ENCODE peak calls at places on chromosomes 12 and 14, in five cellular contexts. D is AG08395, Q is neural crest cell, V is GM23338, S is GM13977. J is an unnamed sample.

GRCh38 chr12:15852383-15852782 is 29.8 kb upstream of the STRAP start:
- DNase-seq in D (no peak), Q (no peak), V (no peak), S (no peak), J (no peak)

GRCh38 chr12:11601647-11602046 is 47.8 kb upstream of the ETV6 start:
- DNase-seq in D (no peak), Q (no peak), V (no peak), S (no peak), J (no peak)

GRCh38 chr14:74618078-74618952 is 6.3 kb upstream of the LTBP2 start:
- DNase-seq in D (no peak), Q (no peak), V (no peak), S (no peak), J (no peak)

GRCh38 chr12:62724947-62725447 is 210.0 kb downstream of the PPM1H start:
- DNase-seq in D (peak), Q (no peak), V (peak), S (no peak), J (no peak)

GRCh38 chr12:4817813-4818212 is 91.9 kb upstream of the KCNA1 start:
- DNase-seq in D (no peak), Q (no peak), V (no peak), S (no peak), J (no peak)

GRCh38 chr12:68267892-68268396 is 14.5 kb upstream of the IL22 start:
- DNase-seq in D (peak), Q (no peak), V (no peak), S (no peak), J (no peak)

GRCh38 chr12:93804392-93805179 is 127.4 kb downstream of the CRADD start:
- DNase-seq in D (peak), Q (no peak), V (no peak), S (no peak), J (no peak)

GRCh38 chr12:103806807-103807206 is 34.2 kb downstream of the NT5DC3 start:
- DNase-seq in D (no peak), Q (no peak), V (no peak), S (no peak), J (no peak)

GRCh38 chr14:104091061-104091926 is 5.8 kb downstream of the ASPG start:
- DNase-seq in D (no peak), Q (no peak), V (no peak), S (no peak), J (no peak)

GRCh38 chr12:86735851-86736250 is 479.7 kb upstream of the MGAT4C start:
- DNase-seq in D (no peak), Q (no peak), V (no peak), S (no peak), J (no peak)

GRCh38 chr12:49264466-49264872 is 413 bp upstream of the TUBA1C start:
- DNase-seq in D (peak), Q (no peak), V (no peak), S (peak), J (peak)

GRCh38 chr12:126483145-126484068 is 1418.2 kb downstream of the AACS start:
- DNase-seq in D (peak), Q (no peak), V (no peak), S (no peak), J (no peak)

GRCh38 chr14:77005559-77005958 is 22.9 kb downstream of the IRF2BPL start:
- DNase-seq in D (no peak), Q (no peak), V (no peak), S (no peak), J (no peak)

GRCh38 chr12:122082621-122083356 is 4.2 kb downstream of the MLXIP start:
- DNase-seq in D (no peak), Q (no peak), V (no peak), S (no peak), J (no peak)

GRCh38 chr12:25877446-25877845 is 81.0 kb upstream of the RASSF8 start:
- DNase-seq in D (no peak), Q (no peak), V (no peak), S (no peak), J (no peak)

GRCh38 chr14:91957876-91958313 is 10.4 kb upstream of the FBLN5 start:
- DNase-seq in D (no peak), Q (no peak), V (no peak), S (no peak), J (no peak)

GRCh38 chr12:94109154-94109553 is 39.2 kb upstream of the PLXNC1 start:
- DNase-seq in D (peak), Q (no peak), V (no peak), S (peak), J (peak)

GRCh38 chr14:81449576-81449975 is 49.5 kb upstream of the STON2 start:
- DNase-seq in D (no peak), Q (no peak), V (no peak), S (no peak), J (no peak)

GRCh38 chr12:109723311-109723791 is 9.7 kb downstream of the FAM222A start:
- DNase-seq in D (no peak), Q (no peak), V (no peak), S (no peak), J (no peak)

GRCh38 chr14:68748691-68749090 is 44.2 kb downstream of the ZFP36L1 start:
- DNase-seq in D (no peak), Q (no peak), V (no peak), S (no peak), J (no peak)

GRCh38 chr14:69879175-69880047 is at the start of gene SMOC1:
- DNase-seq in D (no peak), Q (peak), V (peak), S (peak), J (peak)

GRCh38 chr12:47777741-47778558 is 4.9 kb downstream of the SLC48A1 start:
- DNase-seq in D (no peak), Q (no peak), V (no peak), S (no peak), J (no peak)

GRCh38 chr12:121128908-121129704 is 3.6 kb upstream of the P2RX7 start:
- DNase-seq in D (peak), Q (peak), V (peak), S (peak), J (peak)

GRCh38 chr14:70665448-70666363 is 24.0 kb downstream of the TTC9 start:
- DNase-seq in D (peak), Q (no peak), V (no peak), S (peak), J (peak)

GRCh38 chr14:88411039-88411438 is 25.6 kb downstream of the SPATA7 start:
- DNase-seq in D (no peak), Q (no peak), V (peak), S (no peak), J (no peak)

GRCh38 chr14:100069161-100069800 is 4.1 kb downstream of the EVL start:
- DNase-seq in D (no peak), Q (no peak), V (no peak), S (no peak), J (no peak)

GRCh38 chr14:106309423-106309822 is 783.0 kb downstream of the TMEM121 start:
- DNase-seq in D (no peak), Q (no peak), V (no peak), S (no peak), J (no peak)

GRCh38 chr14:81400852-81401251 is 728 bp upstream of the STON2 start:
- DNase-seq in D (peak), Q (no peak), V (peak), S (no peak), J (no peak)

GRCh38 chr14:65704850-65705249 is 292.3 kb downstream of the FUT8 start:
- DNase-seq in D (peak), Q (no peak), V (no peak), S (peak), J (no peak)

GRCh38 chr12:23083267-23083666 is 458.3 kb downstream of the ETNK1 start:
- DNase-seq in D (no peak), Q (no peak), V (no peak), S (no peak), J (no peak)

GRCh38 chr14:106556665-106557289 is 1030.4 kb downstream of the TMEM121 start:
- DNase-seq in D (no peak), Q (no peak), V (peak), S (peak), J (peak)

GRCh38 chr12:18981732-18982131 is 147.8 kb upstream of the PLEKHA5 start:
- DNase-seq in D (no peak), Q (no peak), V (no peak), S (no peak), J (no peak)

GRCh38 chr14:101716956-101717662 is 44.4 kb upstream of the PPP2R5C start:
- DNase-seq in D (no peak), Q (no peak), V (no peak), S (no peak), J (no peak)

GRCh38 chr14:101603096-101603495 is 41.8 kb downstream of the DIO3 start:
- DNase-seq in D (no peak), Q (no peak), V (no peak), S (no peak), J (no peak)

J was measured in GM10248.